ENCODE peak calls at places on chromosome 9, in eight cellular contexts. N, S, P, L, C, R, K and J are unnamed samples.

GRCh38 chr9:97722331-97722730 is 25.2 kb upstream of the XPA start:
- DNase-seq in N (no peak), S (no peak), P (no peak), L (no peak), C (no peak), R (no peak), K (no peak), J (no peak)

GRCh38 chr9:7246917-7247538 is 489.3 kb downstream of the KDM4C start:
- DNase-seq in N (no peak), S (no peak), P (no peak), L (no peak), C (peak), R (no peak), K (no peak), J (no peak)

GRCh38 chr9:130854835-130855234 is 19.8 kb downstream of the ABL1 start:
- DNase-seq in N (no peak), S (no peak), P (no peak), L (no peak), C (no peak), R (no peak), K (no peak), J (no peak)

GRCh38 chr9:115207003-115207837 is 89.3 kb upstream of the TNC start:
- DNase-seq in N (no peak), S (no peak), P (no peak), L (no peak), C (peak), R (no peak), K (peak), J (no peak)

GRCh38 chr9:27572918-27573698 is at the start of gene C9orf72:
- DNase-seq in N (no peak), S (peak), P (peak), L (peak), C (peak), R (peak), K (peak), J (peak)

GRCh38 chr9:121684381-121685145 is 33.1 kb downstream of the DAB2IP start:
- DNase-seq in N (peak), S (no peak), P (peak), L (peak), C (no peak), R (peak), K (peak), J (no peak)

GRCh38 chr9:116103976-116104820 is 49.4 kb upstream of the PAPPA start:
- DNase-seq in N (no peak), S (no peak), P (no peak), L (no peak), C (peak), R (no peak), K (no peak), J (no peak)

GRCh38 chr9:124975131-124975530 is 34.2 kb upstream of the GOLGA1 start:
- DNase-seq in N (no peak), S (no peak), P (no peak), L (peak), C (peak), R (no peak), K (no peak), J (no peak)

GRCh38 chr9:115039686-115040085 is 78.3 kb downstream of the TNC start:
- DNase-seq in N (no peak), S (no peak), P (no peak), L (no peak), C (no peak), R (no peak), K (no peak), J (no peak)

GRCh38 chr9:71814805-71815204 is 46.5 kb upstream of the CEMIP2 start:
- DNase-seq in N (no peak), S (no peak), P (no peak), L (no peak), C (no peak), R (no peak), K (no peak), J (no peak)

GRCh38 chr9:78062710-78063109 is 31.1 kb upstream of the GNAQ start:
- DNase-seq in N (no peak), S (no peak), P (no peak), L (no peak), C (no peak), R (no peak), K (no peak), J (no peak)

GRCh38 chr9:27303219-27303618 is 6.3 kb upstream of the EQTN start:
- DNase-seq in N (no peak), S (no peak), P (no peak), L (peak), C (peak), R (no peak), K (no peak), J (no peak)

GRCh38 chr9:89475891-89476440 is 21.9 kb downstream of the SEMA4D start:
- DNase-seq in N (no peak), S (no peak), P (no peak), L (no peak), C (no peak), R (no peak), K (no peak), J (no peak)

GRCh38 chr9:92141144-92142129 is 26.2 kb upstream of the SPTLC1 start:
- DNase-seq in N (peak), S (no peak), P (peak), L (peak), C (no peak), R (peak), K (peak), J (no peak)

GRCh38 chr9:27499481-27499880 is 24.6 kb upstream of the IFNK start:
- DNase-seq in N (peak), S (no peak), P (no peak), L (peak), C (no peak), R (no peak), K (no peak), J (no peak)

GRCh38 chr9:101566904-101567724 is 27.7 kb downstream of the PPP3R2 start:
- DNase-seq in N (peak), S (no peak), P (peak), L (peak), C (peak), R (no peak), K (peak), J (no peak)

GRCh38 chr9:127768666-127769065 is 9.8 kb downstream of the SH2D3C start:
- DNase-seq in N (no peak), S (no peak), P (no peak), L (no peak), C (no peak), R (no peak), K (no peak), J (no peak)

GRCh38 chr9:130779153-130779855 is 55.8 kb upstream of the ABL1 start:
- DNase-seq in N (no peak), S (no peak), P (no peak), L (no peak), C (peak), R (no peak), K (no peak), J (no peak)

GRCh38 chr9:121839726-121840500 is 188.5 kb downstream of the DAB2IP start:
- DNase-seq in N (no peak), S (no peak), P (no peak), L (no peak), C (no peak), R (no peak), K (peak), J (no peak)

GRCh38 chr9:89330513-89330912 is 12.2 kb downstream of the SECISBP2 start:
- DNase-seq in N (no peak), S (no peak), P (no peak), L (no peak), C (no peak), R (no peak), K (no peak), J (no peak)

GRCh38 chr9:131678499-131679111 is 61.3 kb downstream of the RAPGEF1 start:
- DNase-seq in N (peak), S (no peak), P (peak), L (peak), C (peak), R (peak), K (peak), J (no peak)

GRCh38 chr9:107283621-107284616 is 840 bp downstream of the RAD23B start:
- DNase-seq in N (peak), S (no peak), P (peak), L (peak), C (peak), R (peak), K (peak), J (peak)